ENCODE peak calls at places on chromosomes 3 and 15, in five cellular contexts. J is HCT116; E is astrocyte of the spinal cord; F is naive thymus-derived CD8-positive, alpha-beta T cell; I is HS-27A. A is an unnamed sample.

GRCh38 chr3:46576899-46577298 is 10.8 kb upstream of the LRRC2 start:
- DNase-seq in I (no peak), F (no peak), E (no peak), J (no peak), A (no peak)

GRCh38 chr3:37862219-37862711 is 585 bp downstream of the CTDSPL start:
- DNase-seq in E (no peak), F (no peak), I (no peak), J (no peak), A (no peak)

GRCh38 chr3:98565843-98566242 is 27.6 kb downstream of the CPOX start:
- DNase-seq in J (no peak), F (no peak), I (no peak), E (no peak), A (no peak)

GRCh38 chr3:195820186-195820585 is 8.5 kb upstream of the MUC4 start:
- DNase-seq in I (no peak), E (no peak), F (no peak), J (no peak), A (no peak)

GRCh38 chr15:83164409-83165404 is 42.9 kb downstream of the HDGFL3 start:
- DNase-seq in I (peak; percentile 15), F (no peak), E (peak; percentile 67), J (no peak), A (no peak)

GRCh38 chr3:38039899-38040261 is 872 bp downstream of the DLEC1 start:
- DNase-seq in E (peak; percentile 52), F (no peak), J (no peak), I (no peak), A (no peak)

GRCh38 chr3:184582583-184582982 is 21.0 kb downstream of the EPHB3 start:
- DNase-seq in E (peak; percentile 29), F (no peak), J (no peak), I (no peak), A (no peak)

GRCh38 chr3:131503328-131503650 is 518 bp upstream of the MRPL3 start:
- DNase-seq in I (no peak), J (no peak), E (no peak), F (no peak), A (no peak)

GRCh38 chr3:149471991-149472390 is 2.5 kb upstream of the TM4SF4 start:
- DNase-seq in J (no peak), I (no peak), E (no peak), F (no peak), A (no peak)

GRCh38 chr3:105843895-105844500 is 24.8 kb downstream of the CBLB start:
- DNase-seq in E (no peak), I (no peak), J (no peak), F (no peak), A (no peak)

GRCh38 chr15:60760646-60761504 is 281.9 kb upstream of the ICE2 start:
- DNase-seq in E (peak; percentile 65), I (peak; percentile 46), J (no peak), F (no peak), A (no peak)

GRCh38 chr15:70584838-70585706 is 178.3 kb downstream of the UACA start:
- DNase-seq in J (peak; percentile 38), E (peak; percentile 51), F (peak; percentile 44), I (no peak), A (peak; percentile 43)

A was measured in LoVo.